ENCODE peak calls at places on chromosome 19, in eight cellular contexts. X is right cardiac atrium, J is body of pancreas, S is small intestine, H is PC-3, A is cardiac muscle cell, Y is pancreas, B is hepatocyte. U is an unnamed sample.
A peak's percentile ranks its signal among the peaks of the same experiment; 100 is the strongest.

GRCh38 chr19:46737761-46738171 is 8.1 kb upstream of the FKRP start:
- DNase-seq in S (no peak), Y (no peak), J (no peak), B (no peak), H (no peak), A (no peak), X (peak; percentile 60), U (no peak)

GRCh38 chr19:10751109-10751972 is 33.5 kb downstream of the DNM2 start:
- DNase-seq in S (peak; percentile 84), Y (no peak), B (no peak), H (no peak), J (peak; percentile 35), A (no peak), X (peak; percentile 41), U (no peak)

GRCh38 chr19:47112664-47113445 is 721 bp downstream of the ZC3H4 start:
- DNase-seq in B (peak; percentile 100), S (peak; percentile 100), A (peak; percentile 100), J (peak; percentile 98), X (peak; percentile 100), Y (peak; percentile 100), H (peak; percentile 97), U (peak; percentile 99)

GRCh38 chr19:52492991-52493470 is 34.4 kb upstream of the ZNF808 start:
- DNase-seq in J (no peak), A (no peak), X (peak; percentile 61), B (peak; percentile 73), Y (no peak), S (no peak), H (no peak), U (no peak)

GRCh38 chr19:6458695-6459355 is 767 bp downstream of the SLC25A23 start:
- DNase-seq in J (peak; percentile 35), S (peak; percentile 63), B (peak; percentile 44), A (no peak), Y (peak; percentile 21), X (no peak), H (peak; percentile 14), U (no peak)

GRCh38 chr19:54164369-54165068 is 5.0 kb upstream of the LENG1 start:
- DNase-seq in B (peak; percentile 89), J (peak; percentile 61), S (peak; percentile 89), H (peak; percentile 94), X (peak; percentile 94), Y (no peak), A (peak; percentile 59), U (no peak)

GRCh38 chr19:48353682-48354081 is 10.1 kb downstream of the TMEM143 start:
- DNase-seq in J (no peak), B (no peak), S (no peak), H (peak; percentile 12), A (no peak), Y (no peak), X (no peak), U (no peak)

GRCh38 chr19:39413269-39413902 is 917 bp downstream of the PLEKHG2 start:
- DNase-seq in B (peak; percentile 85), S (no peak), X (peak; percentile 94), J (no peak), Y (peak; percentile 47), A (peak; percentile 80), H (no peak), U (no peak)

GRCh38 chr19:1244693-1245451 is 3.3 kb downstream of the ATP5F1D start:
- DNase-seq in S (peak; percentile 91), X (peak; percentile 95), Y (peak; percentile 74), H (no peak), J (peak; percentile 67), B (peak; percentile 62), A (no peak), U (no peak)

GRCh38 chr19:39448271-39448670 is 2.9 kb downstream of the SUPT5H start:
- DNase-seq in Y (no peak), B (no peak), A (no peak), J (no peak), X (peak; percentile 20), H (peak; percentile 75), S (no peak), U (no peak)

GRCh38 chr19:28024920-28025319 is 1188.0 kb downstream of the UQCRFS1 start:
- DNase-seq in H (no peak), B (no peak), Y (no peak), A (no peak), X (no peak), J (no peak), S (no peak), U (no peak)
- H3K27me3 ChIP-seq in H (no peaks in the 10 kb centered on the region), B (no peaks in the 10 kb centered on the region), Y (no peaks in the 10 kb centered on the region), A (peaks cover 58% of the 10 kb centered on the region), X (no peaks in the 10 kb centered on the region), J (no peaks in the 10 kb centered on the region), S (no peaks in the 10 kb centered on the region), U (no peaks in the 10 kb centered on the region)

GRCh38 chr19:45509692-45510015 is 2.4 kb downstream of the VASP start:
- DNase-seq in H (no peak), J (no peak), A (no peak), Y (no peak), S (no peak), X (no peak), B (no peak), U (no peak)

GRCh38 chr19:45506991-45507863 is at the start of gene VASP:
- DNase-seq in H (peak; percentile 86), J (peak; percentile 89), B (peak; percentile 93), A (peak; percentile 90), Y (peak; percentile 84), S (peak; percentile 92), X (peak; percentile 92), U (peak; percentile 67)

GRCh38 chr19:45507864-45508680 is 793 bp downstream of the VASP start:
- DNase-seq in S (peak; percentile 58), H (no peak), B (peak; percentile 86), J (peak; percentile 52), Y (peak; percentile 63), A (no peak), X (peak; percentile 80), U (no peak)

GRCh38 chr19:45508931-45509691 is 1.8 kb downstream of the VASP start:
- DNase-seq in S (peak; percentile 60), H (peak; percentile 57), A (peak; percentile 84), X (peak; percentile 92), B (peak; percentile 69), J (peak; percentile 53), Y (peak; percentile 56), U (no peak)

GRCh38 chr19:45508681-45508930 is 1.3 kb downstream of the VASP start:
- DNase-seq in H (no peak), B (no peak), A (peak; percentile 49), Y (no peak), J (no peak), X (no peak), S (no peak), U (no peak)
- H3K4me1 ChIP-seq in H (peaks cover 21% of the 10 kb centered on the region), B (peaks cover 15% of the 10 kb centered on the region), A (no peaks in the 10 kb centered on the region), Y (peaks cover 9% of the 10 kb centered on the region), J (peaks cover 26% of the 10 kb centered on the region), X (peaks cover 6% of the 10 kb centered on the region), S (no peaks in the 10 kb centered on the region), U (peaks cover 3% of the 10 kb centered on the region)

GRCh38 chr19:50419022-50419579 is 363 bp downstream of the SPIB start:
- DNase-seq in B (no peak), S (no peak), J (no peak), X (no peak), Y (no peak), A (no peak), H (no peak), U (no peak)

GRCh38 chr19:50417138-50417849 is 1.4 kb upstream of the SPIB start:
- DNase-seq in H (peak; percentile 27), S (peak; percentile 74), A (no peak), B (peak; percentile 44), J (peak; percentile 53), Y (peak; percentile 76), X (no peak), U (no peak)

GRCh38 chr19:50418186-50419021 is at the start of gene SPIB:
- DNase-seq in S (no peak), A (no peak), X (no peak), B (peak; percentile 12), H (no peak), Y (no peak), J (no peak), U (no peak)

GRCh38 chr19:50416815-50417137 is 2.0 kb upstream of the SPIB start:
- DNase-seq in X (no peak), B (no peak), J (no peak), S (no peak), Y (no peak), A (no peak), H (no peak), U (no peak)

DNA sequence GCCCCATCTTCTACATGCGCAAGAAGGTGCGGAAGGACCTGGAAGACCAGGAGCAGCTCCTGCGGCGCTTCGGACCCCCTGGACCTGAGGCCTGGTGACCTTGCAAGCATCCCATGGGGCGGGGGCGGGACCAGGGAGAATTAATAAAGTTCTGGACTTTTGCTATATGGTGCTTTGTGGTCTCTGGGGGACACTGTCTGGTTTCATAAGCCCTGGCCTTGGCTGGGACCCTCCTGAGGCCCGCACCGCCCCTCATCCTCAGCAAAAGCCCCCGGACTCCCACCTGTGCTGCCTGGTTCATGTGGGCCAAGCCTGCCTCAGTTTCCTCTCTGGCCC is 920 bp upstream of the SPIB start:
- DNase-seq in Y (no peak), A (no peak), S (no peak), B (no peak), X (no peak), H (no peak), J (no peak), U (no peak)
- H3K4me3 ChIP-seq in Y (no peak overlapping the region), A (no peak overlapping the region), S (no peak overlapping the region), B (no peak overlapping the region), X (no peak overlapping the region), H (no peak overlapping the region), J (no peak overlapping the region), U (no peak overlapping the region)

GRCh38 chr19:18778826-18779354 is 12.2 kb downstream of the COMP start:
- DNase-seq in B (no peak), H (no peak), S (no peak), X (peak; percentile 36), Y (no peak), J (no peak), A (no peak), U (no peak)

GRCh38 chr19:18777156-18777724 is 13.9 kb downstream of the COMP start:
- DNase-seq in H (no peak), X (peak; percentile 63), B (no peak), A (no peak), S (no peak), Y (no peak), J (no peak), U (no peak)

GRCh38 chr19:18776736-18777135 is 14.4 kb downstream of the COMP start:
- DNase-seq in J (no peak), Y (no peak), H (peak; percentile 54), X (peak; percentile 67), B (no peak), S (no peak), A (no peak), U (no peak)

GRCh38 chr19:18776288-18776594 is 14.9 kb downstream of the COMP start:
- DNase-seq in Y (no peak), X (peak; percentile 38), H (peak; percentile 55), B (no peak), A (peak; percentile 50), S (no peak), J (no peak), U (no peak)

DNA sequence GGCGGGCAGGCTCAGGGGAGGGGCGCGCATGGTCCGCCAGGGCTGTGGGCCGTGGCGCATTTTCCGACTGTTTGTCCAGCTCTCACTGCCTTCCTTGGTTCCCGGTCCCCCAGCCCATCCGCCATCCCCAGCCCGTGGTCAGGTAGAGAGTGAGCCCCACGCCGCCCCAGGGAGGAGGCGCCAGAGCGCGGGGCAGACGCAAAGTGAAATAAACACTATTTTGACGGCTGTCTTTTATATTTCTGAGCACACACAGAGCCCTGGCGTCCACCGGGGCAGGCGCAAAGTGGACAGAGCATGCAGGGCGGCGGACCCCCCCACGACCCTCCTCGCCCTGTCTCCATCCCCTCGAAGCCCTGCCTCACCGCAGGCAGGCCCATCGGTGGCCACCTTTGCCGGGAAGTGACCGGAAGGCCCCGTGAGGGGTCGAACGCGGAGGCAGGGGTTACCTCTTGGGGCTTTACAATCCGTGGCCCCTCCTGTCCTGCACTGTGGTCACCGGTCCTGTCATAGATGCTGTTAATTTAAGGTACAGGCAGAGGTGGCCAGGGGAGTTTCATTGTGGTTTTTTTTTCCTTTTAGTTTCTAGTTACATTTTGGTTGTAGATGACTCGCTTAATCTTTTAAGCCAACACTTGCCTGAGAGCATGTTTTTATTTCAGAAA is 13.2 kb downstream of the COMP start:
- DNase-seq in B (no peak), S (no peak), Y (no peak), A (no peak), X (no peak), J (no peak), H (no peak), U (no peak)
- H3K27me3 ChIP-seq in B (peaks cover 11% of the 10 kb centered on the region), S (no peaks in the 10 kb centered on the region), Y (no peaks in the 10 kb centered on the region), A (peaks cover 48% of the 10 kb centered on the region), X (no peaks in the 10 kb centered on the region), J (no peaks in the 10 kb centered on the region), H (no peaks in the 10 kb centered on the region), U (peaks cover 28% of the 10 kb centered on the region)

U was measured in iPS DF 6.9.